ENCODE peak calls at places on chromosomes 16 and 17, in four cellular contexts. B is SK-N-SH, S is NCI-H460, K is cardiac muscle cell. D is an unnamed sample.

GRCh38 chr17:43337684-43338428 is 60.9 kb upstream of the ARL4D start:
- DNase-seq in B (no peak), S (no peak), K (no peak), D (no peak)

GRCh38 chr17:80827646-80828643 is 163.7 kb upstream of the CHMP6 start:
- DNase-seq in B (no peak), S (no peak), K (no peak), D (peak; percentile 88)

GRCh38 chr17:45895969-45896793 is 1.8 kb downstream of the MAPT start:
- DNase-seq in B (peak; percentile 64), S (no peak), K (no peak), D (peak; percentile 59)

GRCh38 chr17:78762007-78762406 is 20.1 kb downstream of the CYTH1 start:
- DNase-seq in B (no peak), S (no peak), K (peak; percentile 29), D (no peak)

GRCh38 chr17:17853811-17854527 is 17.2 kb upstream of the SREBF1 start:
- DNase-seq in B (no peak), S (no peak), K (no peak), D (no peak)

GRCh38 chr17:78697122-78697845 is 84.8 kb downstream of the CYTH1 start:
- DNase-seq in B (no peak), S (no peak), K (peak; percentile 53), D (no peak)

GRCh38 chr16:89822188-89823086 is 5.8 kb upstream of the SPIRE2 start:
- DNase-seq in B (no peak), S (no peak), K (no peak), D (no peak)

GRCh38 chr16:87815567-87815966 is 49.8 kb upstream of the KLHDC4 start:
- DNase-seq in B (no peak), S (no peak), K (no peak), D (peak; percentile 30)

GRCh38 chr17:38728290-38728831 is 1.8 kb upstream of the CISD3 start:
- DNase-seq in B (no peak), S (no peak), K (no peak), D (no peak)